ENCODE peak calls at places on chromosomes 1 and 21, in six cellular contexts. One of them, this sample, is unnamed.

GRCh38 chr1:7549693-7550161 is 221.4 kb upstream of the VAMP3 start:
- DNase-seq in A549: peak
- DNase-seq in non-pigmented ciliary epithelial cell: no peak
- DNase-seq in fibroblast of pulmonary artery: peak
- DNase-seq in retina: no peak
- DNase-seq in GM13977: no peak
- DNase-seq in this sample: peak

GRCh38 chr1:248823517-248824001 is 2.2 kb downstream of the SH3BP5L start:
- DNase-seq in A549: no peak
- DNase-seq in non-pigmented ciliary epithelial cell: peak
- DNase-seq in fibroblast of pulmonary artery: peak
- DNase-seq in retina: no peak
- DNase-seq in GM13977: no peak
- DNase-seq in this sample: no peak

GRCh38 chr1:56291374-56291841 is 288.0 kb downstream of the PLPP3 start:
- DNase-seq in A549: no peak
- DNase-seq in non-pigmented ciliary epithelial cell: no peak
- DNase-seq in fibroblast of pulmonary artery: peak
- DNase-seq in retina: no peak
- DNase-seq in GM13977: no peak
- DNase-seq in this sample: no peak

GRCh38 chr1:163650624-163651023 is 328.9 kb downstream of the NUF2 start:
- DNase-seq in A549: no peak
- DNase-seq in non-pigmented ciliary epithelial cell: no peak
- DNase-seq in fibroblast of pulmonary artery: no peak
- DNase-seq in retina: no peak
- DNase-seq in GM13977: no peak
- DNase-seq in this sample: no peak

GRCh38 chr1:188689542-188689941 is 1788.1 kb downstream of the BRINP3 start:
- DNase-seq in A549: peak
- DNase-seq in non-pigmented ciliary epithelial cell: no peak
- DNase-seq in fibroblast of pulmonary artery: peak
- DNase-seq in retina: no peak
- DNase-seq in GM13977: no peak
- DNase-seq in this sample: no peak

GRCh38 chr1:51607676-51608075 is 9.2 kb upstream of the OSBPL9 start:
- DNase-seq in A549: no peak
- DNase-seq in non-pigmented ciliary epithelial cell: no peak
- DNase-seq in fibroblast of pulmonary artery: peak
- DNase-seq in retina: no peak
- DNase-seq in GM13977: no peak
- DNase-seq in this sample: no peak

GRCh38 chr1:197677313-197677712 is 98.0 kb downstream of the DENND1B start:
- DNase-seq in A549: no peak
- DNase-seq in non-pigmented ciliary epithelial cell: no peak
- DNase-seq in fibroblast of pulmonary artery: no peak
- DNase-seq in retina: no peak
- DNase-seq in GM13977: no peak
- DNase-seq in this sample: no peak

GRCh38 chr1:30414086-30414850 is 309.1 kb downstream of the MATN1 start:
- DNase-seq in A549: no peak
- DNase-seq in non-pigmented ciliary epithelial cell: no peak
- DNase-seq in fibroblast of pulmonary artery: no peak
- DNase-seq in retina: no peak
- DNase-seq in GM13977: no peak
- DNase-seq in this sample: peak

GRCh38 chr1:202901555-202901954 is 12.6 kb upstream of the RABIF start:
- DNase-seq in A549: no peak
- DNase-seq in non-pigmented ciliary epithelial cell: no peak
- DNase-seq in fibroblast of pulmonary artery: no peak
- DNase-seq in retina: no peak
- DNase-seq in GM13977: no peak
- DNase-seq in this sample: no peak

GRCh38 chr1:39988618-39989343 is 33.8 kb downstream of the MFSD2A start:
- DNase-seq in A549: no peak
- DNase-seq in non-pigmented ciliary epithelial cell: no peak
- DNase-seq in fibroblast of pulmonary artery: no peak
- DNase-seq in retina: no peak
- DNase-seq in GM13977: no peak
- DNase-seq in this sample: peak

GRCh38 chr1:1462318-1462966 is 9.1 kb upstream of the ATAD3B start:
- DNase-seq in A549: no peak
- DNase-seq in non-pigmented ciliary epithelial cell: no peak
- DNase-seq in fibroblast of pulmonary artery: peak
- DNase-seq in retina: no peak
- DNase-seq in GM13977: no peak
- DNase-seq in this sample: peak

GRCh38 chr1:151693057-151693651 is 23.4 kb downstream of the CELF3 start:
- DNase-seq in A549: peak
- DNase-seq in non-pigmented ciliary epithelial cell: no peak
- DNase-seq in fibroblast of pulmonary artery: peak
- DNase-seq in retina: peak
- DNase-seq in GM13977: no peak
- DNase-seq in this sample: no peak

GRCh38 chr1:52191395-52191965 is 49.6 kb downstream of the ZFYVE9 start:
- DNase-seq in A549: no peak
- DNase-seq in non-pigmented ciliary epithelial cell: no peak
- DNase-seq in fibroblast of pulmonary artery: no peak
- DNase-seq in retina: no peak
- DNase-seq in GM13977: no peak
- DNase-seq in this sample: no peak

GRCh38 chr1:41689596-41689995 is 205.1 kb upstream of the EDN2 start:
- DNase-seq in A549: no peak
- DNase-seq in non-pigmented ciliary epithelial cell: no peak
- DNase-seq in fibroblast of pulmonary artery: no peak
- DNase-seq in retina: no peak
- DNase-seq in GM13977: no peak
- DNase-seq in this sample: peak

GRCh38 chr21:37198989-37199924 is 67.9 kb downstream of the VPS26C start:
- DNase-seq in A549: no peak
- DNase-seq in non-pigmented ciliary epithelial cell: peak
- DNase-seq in fibroblast of pulmonary artery: peak
- DNase-seq in retina: peak
- DNase-seq in GM13977: no peak
- DNase-seq in this sample: no peak

GRCh38 chr1:224482619-224483018 is 48.0 kb upstream of the WDR26 start:
- DNase-seq in A549: no peak
- DNase-seq in non-pigmented ciliary epithelial cell: no peak
- DNase-seq in fibroblast of pulmonary artery: no peak
- DNase-seq in retina: no peak
- DNase-seq in GM13977: no peak
- DNase-seq in this sample: no peak

GRCh38 chr1:4328402-4329071 is 325.9 kb upstream of the AJAP1 start:
- DNase-seq in A549: no peak
- DNase-seq in non-pigmented ciliary epithelial cell: no peak
- DNase-seq in fibroblast of pulmonary artery: no peak
- DNase-seq in retina: no peak
- DNase-seq in GM13977: no peak
- DNase-seq in this sample: no peak

GRCh38 chr1:240004086-240004749 is 87.5 kb upstream of the FMN2 start:
- DNase-seq in A549: peak
- DNase-seq in non-pigmented ciliary epithelial cell: no peak
- DNase-seq in fibroblast of pulmonary artery: peak
- DNase-seq in retina: no peak
- DNase-seq in GM13977: peak
- DNase-seq in this sample: no peak

GRCh38 chr1:212622467-212622866 is 13.9 kb downstream of the ATF3 start:
- DNase-seq in A549: no peak
- DNase-seq in non-pigmented ciliary epithelial cell: no peak
- DNase-seq in fibroblast of pulmonary artery: no peak
- DNase-seq in retina: no peak
- DNase-seq in GM13977: no peak
- DNase-seq in this sample: no peak

GRCh38 chr1:226809785-226810571 is 60.4 kb upstream of the PSEN2 start:
- DNase-seq in A549: no peak
- DNase-seq in non-pigmented ciliary epithelial cell: no peak
- DNase-seq in fibroblast of pulmonary artery: no peak
- DNase-seq in retina: no peak
- DNase-seq in GM13977: no peak
- DNase-seq in this sample: no peak

GRCh38 chr1:227929746-227930472 is 17.8 kb downstream of the WNT9A start:
- DNase-seq in A549: peak
- DNase-seq in non-pigmented ciliary epithelial cell: no peak
- DNase-seq in fibroblast of pulmonary artery: no peak
- DNase-seq in retina: no peak
- DNase-seq in GM13977: no peak
- DNase-seq in this sample: no peak

GRCh38 chr1:50989694-50990093 is 19.6 kb downstream of the CDKN2C start:
- DNase-seq in A549: no peak
- DNase-seq in non-pigmented ciliary epithelial cell: no peak
- DNase-seq in fibroblast of pulmonary artery: no peak
- DNase-seq in retina: no peak
- DNase-seq in GM13977: no peak
- DNase-seq in this sample: no peak

GRCh38 chr21:36263797-36264196 is 56.2 kb upstream of the MORC3 start:
- DNase-seq in A549: no peak
- DNase-seq in non-pigmented ciliary epithelial cell: no peak
- DNase-seq in fibroblast of pulmonary artery: no peak
- DNase-seq in retina: no peak
- DNase-seq in GM13977: no peak
- DNase-seq in this sample: no peak

GRCh38 chr1:111743679-111744101 is 4.5 kb upstream of the INKA2 start:
- DNase-seq in A549: no peak
- DNase-seq in non-pigmented ciliary epithelial cell: no peak
- DNase-seq in fibroblast of pulmonary artery: peak
- DNase-seq in retina: peak
- DNase-seq in GM13977: no peak
- DNase-seq in this sample: no peak

GRCh38 chr1:54070549-54070915 is 17.1 kb downstream of the TCEANC2 start:
- DNase-seq in A549: no peak
- DNase-seq in non-pigmented ciliary epithelial cell: no peak
- DNase-seq in fibroblast of pulmonary artery: peak
- DNase-seq in retina: no peak
- DNase-seq in GM13977: no peak
- DNase-seq in this sample: no peak

GRCh38 chr1:245031041-245031440 is 123.7 kb upstream of the KIF26B start:
- DNase-seq in A549: no peak
- DNase-seq in non-pigmented ciliary epithelial cell: no peak
- DNase-seq in fibroblast of pulmonary artery: no peak
- DNase-seq in retina: no peak
- DNase-seq in GM13977: no peak
- DNase-seq in this sample: no peak

GRCh38 chr1:242454262-242455051 is 70.0 kb downstream of the PLD5 start:
- DNase-seq in A549: peak
- DNase-seq in non-pigmented ciliary epithelial cell: peak
- DNase-seq in fibroblast of pulmonary artery: peak
- DNase-seq in retina: peak
- DNase-seq in GM13977: peak
- DNase-seq in this sample: no peak

GRCh38 chr1:100147875-100148274 is 14.9 kb downstream of the TRMT13 start:
- DNase-seq in A549: no peak
- DNase-seq in non-pigmented ciliary epithelial cell: no peak
- DNase-seq in fibroblast of pulmonary artery: no peak
- DNase-seq in retina: no peak
- DNase-seq in GM13977: no peak
- DNase-seq in this sample: no peak

GRCh38 chr1:245684111-245684510 is 529.3 kb downstream of the KIF26B start:
- DNase-seq in A549: no peak
- DNase-seq in non-pigmented ciliary epithelial cell: no peak
- DNase-seq in fibroblast of pulmonary artery: no peak
- DNase-seq in retina: no peak
- DNase-seq in GM13977: no peak
- DNase-seq in this sample: no peak

GRCh38 chr21:45977396-45977795 is 4.2 kb upstream of the COL6A1 start:
- DNase-seq in A549: no peak
- DNase-seq in non-pigmented ciliary epithelial cell: no peak
- DNase-seq in fibroblast of pulmonary artery: no peak
- DNase-seq in retina: peak
- DNase-seq in GM13977: no peak
- DNase-seq in this sample: no peak

GRCh38 chr1:246110343-246111219 is 396.5 kb downstream of the SMYD3 start:
- DNase-seq in A549: peak
- DNase-seq in non-pigmented ciliary epithelial cell: peak
- DNase-seq in fibroblast of pulmonary artery: peak
- DNase-seq in retina: no peak
- DNase-seq in GM13977: no peak
- DNase-seq in this sample: no peak

GRCh38 chr1:2912424-2912823 is 108.8 kb upstream of the ACTRT2 start:
- DNase-seq in A549: no peak
- DNase-seq in non-pigmented ciliary epithelial cell: no peak
- DNase-seq in fibroblast of pulmonary artery: no peak
- DNase-seq in retina: no peak
- DNase-seq in GM13977: no peak
- DNase-seq in this sample: no peak

GRCh38 chr1:59367269-59368006 is 70.5 kb downstream of the FGGY start:
- DNase-seq in A549: no peak
- DNase-seq in non-pigmented ciliary epithelial cell: peak
- DNase-seq in fibroblast of pulmonary artery: peak
- DNase-seq in retina: no peak
- DNase-seq in GM13977: no peak
- DNase-seq in this sample: peak

GRCh38 chr1:21696931-21697330 is 27.8 kb upstream of the RAP1GAP start:
- DNase-seq in A549: no peak
- DNase-seq in non-pigmented ciliary epithelial cell: no peak
- DNase-seq in fibroblast of pulmonary artery: no peak
- DNase-seq in retina: no peak
- DNase-seq in GM13977: no peak
- DNase-seq in this sample: no peak

GRCh38 chr1:159122005-159122621 is 45.5 kb upstream of the AIM2 start:
- DNase-seq in A549: no peak
- DNase-seq in non-pigmented ciliary epithelial cell: peak
- DNase-seq in fibroblast of pulmonary artery: peak
- DNase-seq in retina: no peak
- DNase-seq in GM13977: peak
- DNase-seq in this sample: no peak